ENCODE peak calls at places on chromosomes 11 and 22, in six cellular contexts. One of them, this sample, is unnamed.

GRCh38 chr11:64101461-64101860 is 64.5 kb downstream of the MACROD1 start:
- DNase-seq in CD4-positive, alpha-beta T cell: no peak
- DNase-seq in IMR-90: no peak
- DNase-seq in lower leg skin: no peak
- DNase-seq in heart left ventricle: no peak
- DNase-seq in AG10803: peak; percentile 23
- DNase-seq in this sample: no peak

GRCh38 chr11:2794947-2795346 is 90.6 kb downstream of the CDKN1C start:
- DNase-seq in CD4-positive, alpha-beta T cell: no peak
- DNase-seq in AG10803: no peak
- DNase-seq in IMR-90: no peak
- DNase-seq in lower leg skin: no peak
- DNase-seq in heart left ventricle: no peak
- DNase-seq in this sample: peak; percentile 10

GRCh38 chr11:33135216-33135615 is 26.1 kb downstream of the CSTF3 start:
- DNase-seq in IMR-90: peak; percentile 85
- DNase-seq in CD4-positive, alpha-beta T cell: no peak
- DNase-seq in lower leg skin: no peak
- DNase-seq in heart left ventricle: no peak
- DNase-seq in AG10803: peak; percentile 86
- DNase-seq in this sample: no peak

GRCh38 chr11:73215191-73216134 is 2.6 kb upstream of the P2RY2 start:
- DNase-seq in lower leg skin: no peak
- DNase-seq in AG10803: no peak
- DNase-seq in CD4-positive, alpha-beta T cell: no peak
- DNase-seq in heart left ventricle: no peak
- DNase-seq in IMR-90: no peak
- DNase-seq in this sample: no peak

GRCh38 chr11:92893276-92893675 is 76.2 kb upstream of the MTNR1B start:
- DNase-seq in AG10803: no peak
- DNase-seq in lower leg skin: no peak
- DNase-seq in IMR-90: no peak
- DNase-seq in CD4-positive, alpha-beta T cell: no peak
- DNase-seq in heart left ventricle: no peak
- DNase-seq in this sample: no peak

GRCh38 chr11:134978388-134979088 is 566.5 kb upstream of the B3GAT1 start:
- DNase-seq in CD4-positive, alpha-beta T cell: no peak
- DNase-seq in AG10803: no peak
- DNase-seq in lower leg skin: no peak
- DNase-seq in IMR-90: no peak
- DNase-seq in heart left ventricle: no peak
- DNase-seq in this sample: no peak

GRCh38 chr22:46250783-46251125 is 661 bp upstream of the CDPF1 start:
- DNase-seq in AG10803: no peak
- DNase-seq in heart left ventricle: no peak
- DNase-seq in IMR-90: no peak
- DNase-seq in CD4-positive, alpha-beta T cell: no peak
- DNase-seq in lower leg skin: no peak
- DNase-seq in this sample: no peak

GRCh38 chr11:40188848-40189247 is 1270.6 kb downstream of the LRRC4C start:
- DNase-seq in CD4-positive, alpha-beta T cell: no peak
- DNase-seq in IMR-90: no peak
- DNase-seq in heart left ventricle: no peak
- DNase-seq in lower leg skin: no peak
- DNase-seq in AG10803: no peak
- DNase-seq in this sample: no peak

GRCh38 chr11:5689551-5689983 is at the start of gene TRIM22:
- DNase-seq in CD4-positive, alpha-beta T cell: peak; percentile 48
- DNase-seq in IMR-90: peak; percentile 71
- DNase-seq in AG10803: peak; percentile 91
- DNase-seq in lower leg skin: peak; percentile 35
- DNase-seq in heart left ventricle: peak; percentile 32
- DNase-seq in this sample: no peak

GRCh38 chr11:803770-804598 is 1.0 kb downstream of the PIDD1 start:
- DNase-seq in IMR-90: no peak
- DNase-seq in CD4-positive, alpha-beta T cell: no peak
- DNase-seq in lower leg skin: no peak
- DNase-seq in heart left ventricle: no peak
- DNase-seq in AG10803: no peak
- DNase-seq in this sample: no peak

GRCh38 chr22:27219036-27219435 is 561.6 kb downstream of the MIAT start:
- DNase-seq in lower leg skin: no peak
- DNase-seq in IMR-90: no peak
- DNase-seq in CD4-positive, alpha-beta T cell: no peak
- DNase-seq in heart left ventricle: no peak
- DNase-seq in AG10803: no peak
- DNase-seq in this sample: no peak

GRCh38 chr11:118646393-118646792 is 33.1 kb downstream of the TREH start:
- DNase-seq in AG10803: no peak
- DNase-seq in IMR-90: no peak
- DNase-seq in CD4-positive, alpha-beta T cell: no peak
- DNase-seq in lower leg skin: no peak
- DNase-seq in heart left ventricle: no peak
- DNase-seq in this sample: no peak

GRCh38 chr11:23632293-23632692 is 772.0 kb upstream of the CCDC179 start:
- DNase-seq in CD4-positive, alpha-beta T cell: no peak
- DNase-seq in AG10803: no peak
- DNase-seq in heart left ventricle: no peak
- DNase-seq in lower leg skin: no peak
- DNase-seq in IMR-90: no peak
- DNase-seq in this sample: no peak

DNA sequence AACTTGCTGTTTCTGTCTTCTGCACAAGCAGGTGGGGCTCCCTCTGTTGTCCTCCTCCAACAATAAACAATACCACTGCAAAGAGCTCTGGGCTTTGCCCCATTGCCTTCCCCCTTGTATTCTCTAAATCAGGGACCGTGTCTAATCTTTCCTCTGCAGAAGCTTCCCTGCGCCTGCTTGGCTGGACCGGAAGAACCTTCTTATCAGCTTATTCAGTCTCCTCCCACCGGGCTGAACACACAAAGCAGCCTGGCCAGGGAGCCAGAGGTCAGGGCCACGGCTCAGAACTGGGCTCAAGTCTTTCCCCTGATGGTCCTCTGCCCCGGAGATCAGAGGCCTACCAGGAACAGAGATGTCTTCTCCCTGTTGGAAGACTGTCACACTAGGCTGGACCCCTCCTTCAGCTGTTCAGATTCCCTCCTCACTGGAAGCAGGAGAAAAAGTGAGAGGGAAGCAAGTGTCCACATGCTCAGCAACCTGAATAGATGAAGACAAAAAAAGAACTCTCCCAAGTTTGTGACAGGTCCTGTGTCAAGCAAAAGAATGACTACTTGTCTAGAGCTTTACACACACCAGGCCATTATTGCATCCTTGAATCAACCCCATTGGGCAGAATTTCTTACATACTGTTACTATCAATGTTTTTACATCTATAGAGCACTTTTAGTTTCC is 63.7 kb downstream of the RAB30 start:
- DNase-seq in IMR-90: peak; percentile 24
- DNase-seq in heart left ventricle: peak; percentile 59
- DNase-seq in CD4-positive, alpha-beta T cell: no peak
- DNase-seq in AG10803: no peak
- DNase-seq in lower leg skin: no peak
- DNase-seq in this sample: no peak
- TF ChIP-seq CTCF in IMR-90: no peak
- TF ChIP-seq CTCF in heart left ventricle: no peak
- TF ChIP-seq CTCF in CD4-positive, alpha-beta T cell: no peak
- TF ChIP-seq CTCF in AG10803: no peak
- TF ChIP-seq CTCF in lower leg skin: no peak
- TF ChIP-seq CTCF in this sample: no peak

GRCh38 chr11:61756452-61757212 is 4.2 kb downstream of the MYRF start:
- DNase-seq in CD4-positive, alpha-beta T cell: peak; percentile 29
- DNase-seq in IMR-90: peak; percentile 50
- DNase-seq in lower leg skin: no peak
- DNase-seq in AG10803: no peak
- DNase-seq in heart left ventricle: no peak
- DNase-seq in this sample: no peak
- TF ChIP-seq CTCF in CD4-positive, alpha-beta T cell: no peak
- TF ChIP-seq CTCF in IMR-90: no peak
- TF ChIP-seq CTCF in lower leg skin: no peak
- TF ChIP-seq CTCF in AG10803: no peak
- TF ChIP-seq CTCF in heart left ventricle: no peak
- TF ChIP-seq CTCF in this sample: no peak

GRCh38 chr11:108824601-108825000 is 159.7 kb downstream of the DDX10 start:
- DNase-seq in CD4-positive, alpha-beta T cell: no peak
- DNase-seq in lower leg skin: no peak
- DNase-seq in IMR-90: no peak
- DNase-seq in AG10803: peak; percentile 0
- DNase-seq in heart left ventricle: no peak
- DNase-seq in this sample: no peak

GRCh38 chr11:108826136-108826535 is 161.3 kb downstream of the DDX10 start:
- DNase-seq in heart left ventricle: no peak
- DNase-seq in AG10803: no peak
- DNase-seq in IMR-90: no peak
- DNase-seq in lower leg skin: no peak
- DNase-seq in CD4-positive, alpha-beta T cell: no peak
- DNase-seq in this sample: no peak

GRCh38 chr11:108819957-108820356 is 155.1 kb downstream of the DDX10 start:
- DNase-seq in CD4-positive, alpha-beta T cell: no peak
- DNase-seq in heart left ventricle: no peak
- DNase-seq in IMR-90: no peak
- DNase-seq in AG10803: no peak
- DNase-seq in lower leg skin: no peak
- DNase-seq in this sample: no peak

DNA sequence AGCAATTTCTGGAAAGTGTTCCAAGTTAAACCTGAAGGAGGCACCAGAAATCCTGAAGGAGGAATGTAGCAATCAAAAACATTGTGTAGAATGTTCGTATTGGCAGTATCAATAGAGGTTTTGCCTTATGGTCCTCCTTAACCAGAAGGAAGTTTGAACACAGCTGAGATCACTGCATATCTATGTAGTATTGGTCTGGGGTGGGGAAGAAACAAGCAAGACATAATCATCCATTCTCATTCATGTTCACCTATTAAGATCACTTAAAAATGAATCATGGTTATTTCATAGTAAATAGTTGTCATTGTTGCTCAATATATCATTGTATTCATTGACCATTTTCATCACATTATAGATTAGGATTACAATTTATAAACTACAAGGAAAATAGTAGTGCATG is 160.5 kb downstream of the DDX10 start:
- DNase-seq in heart left ventricle: no peak
- DNase-seq in CD4-positive, alpha-beta T cell: no peak
- DNase-seq in IMR-90: peak; percentile 16
- DNase-seq in AG10803: peak; percentile 4
- DNase-seq in lower leg skin: no peak
- DNase-seq in this sample: no peak
- TF ChIP-seq CTCF in heart left ventricle: no peak
- TF ChIP-seq CTCF in CD4-positive, alpha-beta T cell: no peak
- TF ChIP-seq CTCF in IMR-90: no peak
- TF ChIP-seq CTCF in AG10803: no peak
- TF ChIP-seq CTCF in lower leg skin: no peak
- TF ChIP-seq CTCF in this sample: no peak

DNA sequence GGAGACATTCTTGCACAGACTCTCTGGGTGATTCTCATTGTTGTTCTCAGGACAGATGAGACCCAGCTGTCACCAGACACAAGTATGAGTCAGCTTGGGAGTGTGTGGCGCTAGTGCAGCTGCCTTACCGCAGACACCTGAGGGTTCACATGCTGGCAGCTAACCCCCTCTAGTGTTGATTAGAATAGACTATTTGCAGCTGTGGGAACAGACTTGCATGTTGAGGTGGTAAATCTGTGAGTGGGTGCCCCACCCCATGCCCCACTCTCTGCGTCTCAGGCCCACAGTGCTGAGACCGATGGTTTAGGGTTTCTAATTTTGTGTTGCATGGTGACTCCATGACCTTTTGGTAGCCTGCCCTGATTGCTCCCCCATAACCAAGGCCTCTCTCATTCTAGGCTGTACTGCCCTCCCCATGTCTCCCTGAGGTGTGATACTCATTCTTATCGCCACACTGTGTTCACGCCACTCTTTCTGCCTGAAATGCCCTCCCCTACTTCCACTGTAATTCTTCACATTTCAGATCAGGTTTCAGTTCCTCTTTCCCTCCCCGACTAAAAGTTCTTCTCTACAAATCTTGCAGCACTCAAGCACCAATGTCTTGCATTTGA is 73.7 kb upstream of the KIRREL3 start:
- DNase-seq in CD4-positive, alpha-beta T cell: no peak
- DNase-seq in AG10803: peak; percentile 92
- DNase-seq in IMR-90: peak; percentile 72
- DNase-seq in heart left ventricle: no peak
- DNase-seq in lower leg skin: no peak
- DNase-seq in this sample: no peak
- TF ChIP-seq CTCF in CD4-positive, alpha-beta T cell: no peak
- TF ChIP-seq CTCF in AG10803: peak; percentile 72
- TF ChIP-seq CTCF in IMR-90: peak; percentile 56
- TF ChIP-seq CTCF in heart left ventricle: no peak
- TF ChIP-seq CTCF in lower leg skin: no peak
- TF ChIP-seq CTCF in this sample: no peak

GRCh38 chr11:133619973-133620372 is 87.7 kb upstream of the OPCML start:
- DNase-seq in IMR-90: no peak
- DNase-seq in AG10803: no peak
- DNase-seq in heart left ventricle: no peak
- DNase-seq in CD4-positive, alpha-beta T cell: no peak
- DNase-seq in lower leg skin: no peak
- DNase-seq in this sample: no peak
- TF ChIP-seq CTCF in IMR-90: no peak
- TF ChIP-seq CTCF in AG10803: no peak
- TF ChIP-seq CTCF in heart left ventricle: peak; percentile 16
- TF ChIP-seq CTCF in CD4-positive, alpha-beta T cell: no peak
- TF ChIP-seq CTCF in lower leg skin: no peak
- TF ChIP-seq CTCF in this sample: no peak

GRCh38 chr22:39240841-39241631 is 3.7 kb downstream of the PDGFB start:
- DNase-seq in lower leg skin: peak; percentile 78
- DNase-seq in heart left ventricle: peak; percentile 56
- DNase-seq in CD4-positive, alpha-beta T cell: peak; percentile 38
- DNase-seq in IMR-90: no peak
- DNase-seq in AG10803: peak; percentile 15
- DNase-seq in this sample: no peak
- TF ChIP-seq CTCF in lower leg skin: peak; percentile 59
- TF ChIP-seq CTCF in heart left ventricle: no peak
- TF ChIP-seq CTCF in CD4-positive, alpha-beta T cell: no peak
- TF ChIP-seq CTCF in IMR-90: no peak
- TF ChIP-seq CTCF in AG10803: no peak
- TF ChIP-seq CTCF in this sample: no peak

DNA sequence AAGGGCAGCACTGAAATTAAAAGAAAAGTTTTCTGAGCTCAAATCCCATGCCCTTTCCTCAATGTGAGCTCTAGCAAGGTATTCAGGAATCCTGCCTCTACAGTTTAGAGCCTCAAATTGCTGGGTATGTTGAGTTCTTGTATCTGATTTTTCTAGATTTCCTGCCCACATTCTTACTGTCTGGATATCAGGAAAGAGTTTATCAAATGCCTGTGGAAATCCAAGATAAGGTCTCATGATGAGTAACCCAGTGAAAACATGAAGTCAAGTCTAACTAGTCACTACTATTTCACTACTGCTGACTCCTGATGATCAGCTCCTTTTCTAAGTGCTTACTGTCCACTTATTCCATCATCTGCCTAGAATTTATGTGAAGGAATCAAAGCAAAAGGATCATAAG is 29.8 kb downstream of the LIMK2 start:
- DNase-seq in heart left ventricle: no peak
- DNase-seq in IMR-90: peak; percentile 90
- DNase-seq in lower leg skin: no peak
- DNase-seq in CD4-positive, alpha-beta T cell: no peak
- DNase-seq in AG10803: peak; percentile 23
- DNase-seq in this sample: no peak
- TF ChIP-seq CTCF in heart left ventricle: no peak
- TF ChIP-seq CTCF in IMR-90: peak; percentile 44
- TF ChIP-seq CTCF in lower leg skin: no peak
- TF ChIP-seq CTCF in CD4-positive, alpha-beta T cell: no peak
- TF ChIP-seq CTCF in AG10803: peak; percentile 38
- TF ChIP-seq CTCF in this sample: no peak

This sample was measured in activated B cell treated with CpG ODN at 0.5 μM for 24 hours.